ENCODE peak calls at places on chromosome 21, in ten cellular contexts. L is RWPE1; S is astrocyte of the cerebellum; C is A549; W is T1000; R is activated effector memory CD4-positive, alpha-beta T cell treated with anti-CD3 and anti-CD28 coated beads, Interleukin-2, amount 50 U/mL, for 16 hours; Q is memory B cell; A is NCI-H1048; I is effector CD8-positive, alpha-beta T cell; H is T-helper 9 cell. X is an unnamed sample.

GRCh38 chr21:35019631-35020032 is 29.5 kb downstream of the RUNX1 start:
- DNase-seq in L (no peak), S (no peak), C (peak), W (no peak), R (peak), Q (no peak), A (no peak), I (no peak), H (no peak), X (no peak)

GRCh38 chr21:39314155-39315027 is 959 bp upstream of the BRWD1 start:
- DNase-seq in L (peak), S (peak), C (peak), W (peak), R (peak), Q (no peak), A (no peak), I (peak), H (peak), X (peak)

GRCh38 chr21:33214056-33214455 is 15.7 kb upstream of the IFNAR2 start:
- DNase-seq in L (no peak), S (no peak), C (no peak), W (no peak), R (no peak), Q (no peak), A (no peak), I (no peak), H (no peak), X (no peak)

GRCh38 chr21:45102391-45102932 is 28.1 kb downstream of the ADARB1 start:
- DNase-seq in L (peak), S (no peak), C (peak), W (no peak), R (no peak), Q (no peak), A (no peak), I (no peak), H (no peak), X (no peak)

GRCh38 chr21:32256873-32257620 is 21.8 kb downstream of the MIS18A start:
- DNase-seq in L (peak), S (peak), C (peak), W (peak), R (no peak), Q (no peak), A (peak), I (no peak), H (no peak), X (no peak)

GRCh38 chr21:36092676-36093075 is 22.9 kb downstream of the CBR1 start:
- DNase-seq in L (no peak), S (no peak), C (no peak), W (no peak), R (no peak), Q (no peak), A (no peak), I (no peak), H (no peak), X (no peak)

GRCh38 chr21:33587792-33588484 is 546 bp downstream of the DONSON start:
- DNase-seq in L (peak), S (no peak), C (peak), W (peak), R (no peak), Q (no peak), A (peak), I (no peak), H (no peak), X (no peak)

GRCh38 chr21:46388896-46389295 is 64.9 kb downstream of the PCNT start:
- DNase-seq in L (no peak), S (no peak), C (no peak), W (no peak), R (no peak), Q (no peak), A (no peak), I (no peak), H (no peak), X (no peak)

GRCh38 chr21:42286416-42286815 is 28.8 kb downstream of the TFF3 start:
- DNase-seq in L (no peak), S (no peak), C (no peak), W (no peak), R (no peak), Q (no peak), A (no peak), I (no peak), H (no peak), X (no peak)

GRCh38 chr21:36702622-36702968 is 3.7 kb downstream of the SIM2 start:
- DNase-seq in L (no peak), S (no peak), C (no peak), W (no peak), R (no peak), Q (no peak), A (no peak), I (no peak), H (no peak), X (no peak)

GRCh38 chr21:44083631-44084291 is 23.4 kb upstream of the PWP2 start:
- DNase-seq in L (no peak), S (no peak), C (no peak), W (no peak), R (peak), Q (no peak), A (no peak), I (peak), H (peak), X (peak)

GRCh38 chr21:33848252-33848953 is 67.2 kb downstream of the ATP5PO start:
- DNase-seq in L (peak), S (no peak), C (no peak), W (no peak), R (no peak), Q (no peak), A (no peak), I (no peak), H (no peak), X (no peak)

GRCh38 chr21:45334591-45335081 is 46.9 kb upstream of the POFUT2 start:
- DNase-seq in L (no peak), S (no peak), C (no peak), W (no peak), R (no peak), Q (no peak), A (no peak), I (no peak), H (no peak), X (no peak)

GRCh38 chr21:37272897-37273296 is 5.8 kb upstream of the VPS26C start:
- DNase-seq in L (no peak), S (no peak), C (no peak), W (no peak), R (no peak), Q (no peak), A (no peak), I (no peak), H (no peak), X (no peak)

GRCh38 chr21:34330055-34330454 is 33.8 kb upstream of the KCNE2 start:
- DNase-seq in L (no peak), S (no peak), C (no peak), W (no peak), R (no peak), Q (no peak), A (no peak), I (no peak), H (no peak), X (no peak)

GRCh38 chr21:37357691-37358090 is 8.9 kb upstream of the DYRK1A start:
- DNase-seq in L (peak), S (no peak), C (no peak), W (no peak), R (no peak), Q (no peak), A (no peak), I (no peak), H (no peak), X (no peak)

GRCh38 chr21:38806942-38807284 is 1.2 kb downstream of the ETS2 start:
- DNase-seq in L (no peak), S (no peak), C (no peak), W (no peak), R (no peak), Q (no peak), A (no peak), I (no peak), H (no peak), X (no peak)

GRCh38 chr21:36355071-36355680 is 30.0 kb upstream of the CHAF1B start:
- DNase-seq in L (no peak), S (no peak), C (no peak), W (no peak), R (no peak), Q (no peak), A (no peak), I (no peak), H (no peak), X (no peak)

GRCh38 chr21:35791541-35792335 is 268.6 kb downstream of the SETD4 start:
- DNase-seq in L (no peak), S (no peak), C (no peak), W (no peak), R (no peak), Q (no peak), A (no peak), I (no peak), H (no peak), X (no peak)

GRCh38 chr21:39319251-39319756 is 5.9 kb upstream of the BRWD1 start:
- DNase-seq in L (no peak), S (no peak), C (no peak), W (no peak), R (no peak), Q (no peak), A (no peak), I (no peak), H (no peak), X (no peak)

GRCh38 chr21:38277501-38278111 is 20.8 kb downstream of the KCNJ15 start:
- DNase-seq in L (peak), S (peak), C (peak), W (peak), R (no peak), Q (no peak), A (no peak), I (no peak), H (no peak), X (no peak)

GRCh38 chr21:46065215-46065992 is 32.5 kb upstream of the COL6A2 start:
- DNase-seq in L (no peak), S (peak), C (no peak), W (no peak), R (no peak), Q (no peak), A (no peak), I (no peak), H (no peak), X (no peak)

GRCh38 chr21:43697758-43698643 is 20.9 kb upstream of the PDXK start:
- DNase-seq in L (no peak), S (no peak), C (no peak), W (no peak), R (peak), Q (no peak), A (no peak), I (no peak), H (no peak), X (no peak)

GRCh38 chr21:44750675-44751025 is 39.3 kb upstream of the TSPEAR start:
- DNase-seq in L (no peak), S (no peak), C (no peak), W (no peak), R (no peak), Q (no peak), A (no peak), I (no peak), H (no peak), X (no peak)

GRCh38 chr21:37557261-37557950 is 190.8 kb downstream of the DYRK1A start:
- DNase-seq in L (no peak), S (no peak), C (no peak), W (no peak), R (no peak), Q (no peak), A (no peak), I (no peak), H (no peak), X (no peak)

GRCh38 chr21:39110431-39110830 is 72.8 kb downstream of the PSMG1 start:
- DNase-seq in L (no peak), S (no peak), C (no peak), W (no peak), R (peak), Q (no peak), A (no peak), I (no peak), H (no peak), X (no peak)